ENCODE peak calls at places on chromosomes 3 and 15, in nine cellular contexts. X is GM23248; V is esophagus squamous epithelium; F is stimulated activated CD4-positive, alpha-beta T cell treated with anti-CD3 and anti-CD28 coated beads, Interleukin-4, amount 100 ng/mL, for 24 hours; L is kidney tubule cell; R is RPMI8226; J is NCI-H1092 treated with DMSO at 0.1 percent for 48 hours; I is 8988T; E is fibroblast of lung. S is an unnamed sample.

GRCh38 chr3:21024563-21024962 is 726.4 kb downstream of the ZNF385D start:
- DNase-seq in X (no peak), V (no peak), F (no peak), L (no peak), R (no peak), J (no peak), I (no peak), E (no peak), S (no peak)

GRCh38 chr3:12916159-12916558 is 74.8 kb upstream of the RPL32 start:
- DNase-seq in X (no peak), V (no peak), F (peak; percentile 7), L (no peak), R (no peak), J (no peak), I (no peak), E (no peak), S (no peak)

GRCh38 chr3:197949191-197949766 is 711 bp upstream of the RPL35A start:
- DNase-seq in X (peak; percentile 26), V (no peak), F (no peak), L (no peak), R (no peak), J (no peak), I (no peak), E (no peak), S (no peak)

GRCh38 chr3:20561166-20561565 is 375.2 kb upstream of the SGO1 start:
- DNase-seq in X (no peak), V (no peak), F (no peak), L (peak; percentile 66), R (no peak), J (no peak), I (no peak), E (peak; percentile 59), S (no peak)

GRCh38 chr3:52831500-52832301 is 1.2 kb upstream of the ITIH4 start:
- DNase-seq in X (peak; percentile 87), V (no peak), F (no peak), L (peak; percentile 85), R (no peak), J (no peak), I (peak; percentile 59), E (peak; percentile 71), S (peak; percentile 72)

GRCh38 chr3:13507791-13508339 is 27.8 kb downstream of the HDAC11 start:
- DNase-seq in X (peak; percentile 68), V (no peak), F (no peak), L (no peak), R (peak; percentile 47), J (no peak), I (no peak), E (peak; percentile 26), S (no peak)

GRCh38 chr3:10023587-10024310 is 2.5 kb upstream of the FANCD2 start:
- DNase-seq in X (peak; percentile 96), V (no peak), F (no peak), L (peak; percentile 52), R (no peak), J (no peak), I (no peak), E (peak; percentile 91), S (no peak)

GRCh38 chr15:39595621-39596221 is 14.8 kb downstream of the THBS1 start:
- DNase-seq in X (peak; percentile 58), V (no peak), F (no peak), L (peak; percentile 44), R (no peak), J (no peak), I (no peak), E (peak; percentile 13), S (peak; percentile 88)

GRCh38 chr15:55494927-55495326 is 13.1 kb downstream of the DNAAF4 start:
- DNase-seq in X (no peak), V (no peak), F (no peak), L (no peak), R (no peak), J (no peak), I (no peak), E (no peak), S (peak; percentile 44)

GRCh38 chr15:41967506-41968206 is 4.7 kb downstream of the EHD4 start:
- DNase-seq in X (peak; percentile 66), V (no peak), F (no peak), L (peak; percentile 66), R (peak; percentile 25), J (no peak), I (no peak), E (peak; percentile 66), S (peak; percentile 73)

GRCh38 chr15:60362318-60363023 is 35.3 kb downstream of the ANXA2 start:
- DNase-seq in X (peak; percentile 95), V (no peak), F (peak; percentile 58), L (peak; percentile 68), R (no peak), J (no peak), I (no peak), E (peak; percentile 86), S (no peak)

GRCh38 chr3:194487289-194488006 is 646 bp upstream of the ATP13A3 start:
- DNase-seq in X (peak; percentile 60), V (no peak), F (peak; percentile 41), L (peak; percentile 54), R (peak; percentile 60), J (peak; percentile 78), I (peak; percentile 43), E (peak; percentile 49), S (no peak)

GRCh38 chr15:63379492-63380150 is 2.0 kb downstream of the CA12 start:
- DNase-seq in X (peak; percentile 17), V (no peak), F (no peak), L (peak; percentile 37), R (no peak), J (no peak), I (no peak), E (no peak), S (no peak)

GRCh38 chr3:58411036-58411435 is 22.6 kb downstream of the PDHB start:
- DNase-seq in X (peak; percentile 41), V (no peak), F (no peak), L (peak; percentile 41), R (no peak), J (no peak), I (no peak), E (no peak), S (no peak)